ENCODE peak calls at places on chromosomes 13 and 19, in six cellular contexts. W, O, G, U, B and Q are unnamed samples.

GRCh38 chr13:97573011-97573410 is 139.0 kb downstream of the RAP2A start:
- DNase-seq in W (no peak), O (no peak), G (no peak), U (no peak), B (no peak), Q (peak)

GRCh38 chr13:106118996-106119395 is 416.5 kb downstream of the EFNB2 start:
- DNase-seq in W (no peak), O (no peak), G (no peak), U (no peak), B (no peak), Q (no peak)

GRCh38 chr19:30371157-30371845 is 883 bp upstream of the ZNF536 start:
- DNase-seq in W (no peak), O (no peak), G (no peak), U (no peak), B (no peak), Q (no peak)

GRCh38 chr19:48968179-48968661 is 3.1 kb downstream of the FTL start:
- DNase-seq in W (no peak), O (no peak), G (no peak), U (no peak), B (no peak), Q (no peak)

GRCh38 chr19:14835011-14835410 is at the start of the genes OR7A5 and OR7C1:
- DNase-seq in W (no peak), O (no peak), G (no peak), U (no peak), B (no peak), Q (no peak)

GRCh38 chr19:17486545-17486944 is 16.2 kb downstream of the SLC27A1 start:
- DNase-seq in W (no peak), O (no peak), G (no peak), U (no peak), B (no peak), Q (no peak)

GRCh38 chr13:30906411-30906990 is 430 bp downstream of the MEDAG start:
- DNase-seq in W (peak), O (no peak), G (peak), U (no peak), B (no peak), Q (no peak)

GRCh38 chr13:52195052-52195837 is 35.8 kb upstream of the NEK3 start:
- DNase-seq in W (peak), O (peak), G (peak), U (peak), B (peak), Q (no peak)

GRCh38 chr13:94251801-94252200 is 227.7 kb downstream of the DCT start:
- DNase-seq in W (no peak), O (no peak), G (no peak), U (no peak), B (no peak), Q (no peak)

GRCh38 chr13:23175920-23176319 is 4.9 kb upstream of the SGCG start:
- DNase-seq in W (no peak), O (no peak), G (no peak), U (no peak), B (no peak), Q (no peak)